ENCODE peak calls at places on chromosome 7, in five cellular contexts. A, W, V, C and N are unnamed samples.

GRCh38 chr7:144656960-144657359 is 178.9 kb downstream of the TPK1 start:
- DNase-seq in V (no peak), C (no peak), A (no peak), W (no peak), N (peak)

GRCh38 chr7:18792866-18793595 is 297.5 kb downstream of the HDAC9 start:
- DNase-seq in W (no peak), A (no peak), C (no peak), V (peak), N (no peak)

GRCh38 chr7:135192914-135193536 is 18.3 kb downstream of the WDR91 start:
- DNase-seq in A (no peak), W (no peak), C (no peak), V (no peak), N (no peak)

GRCh38 chr7:6480323-6480660 is 32.5 kb upstream of the DAGLB start:
- DNase-seq in C (no peak), W (no peak), V (no peak), A (no peak), N (no peak)

GRCh38 chr7:6261699-6262098 is 10.7 kb downstream of the CYTH3 start:
- DNase-seq in W (no peak), A (no peak), V (no peak), C (no peak), N (no peak)

GRCh38 chr7:31114593-31115343 is 62.7 kb downstream of the ADCYAP1R1 start:
- DNase-seq in W (no peak), V (peak), C (no peak), A (peak), N (no peak)

GRCh38 chr7:121278120-121279021 is 50.4 kb upstream of the WNT16 start:
- DNase-seq in W (no peak), A (no peak), C (no peak), V (peak), N (peak)

GRCh38 chr7:117603627-117604026 is 123.8 kb downstream of the CFTR start:
- DNase-seq in A (no peak), V (no peak), W (no peak), C (no peak), N (no peak)

GRCh38 chr7:19754521-19755116 is 18.8 kb downstream of the TMEM196 start:
- DNase-seq in A (peak), W (peak), C (no peak), V (peak), N (peak)

GRCh38 chr7:85851571-85852193 is 664.8 kb upstream of the SEMA3D start:
- DNase-seq in A (peak), C (no peak), V (peak), W (no peak), N (peak)

GRCh38 chr7:74280985-74281384 is 8.2 kb upstream of the CLIP2 start:
- DNase-seq in C (no peak), A (no peak), W (no peak), V (no peak), N (no peak)

GRCh38 chr7:27921081-27921836 is 181.3 kb downstream of the TAX1BP1 start:
- DNase-seq in V (peak), A (peak), C (no peak), W (peak), N (peak)

GRCh38 chr7:28674359-28674782 is 262.1 kb downstream of the CREB5 start:
- DNase-seq in W (no peak), A (no peak), V (no peak), C (no peak), N (peak)